ENCODE peak calls at places on chromosome 9, in eight cellular contexts. S, H, Y, K, U, E, A and D are unnamed samples.
A peak's percentile ranks its signal among the peaks of the same experiment; 100 is the strongest.

GRCh38 chr9:18887546-18887945 is 145.5 kb downstream of the SAXO1 start:
- DNase-seq in S (no peak), H (no peak), Y (no peak), K (no peak), U (no peak), E (no peak), A (no peak), D (no peak)

GRCh38 chr9:75149841-75150241 is 61.5 kb downstream of the OSTF1 start:
- DNase-seq in S (no peak), H (no peak), Y (no peak), K (no peak), U (no peak), E (no peak), A (no peak), D (no peak)

GRCh38 chr9:127733609-127734008 is 1.5 kb downstream of the TOR2A start:
- DNase-seq in S (no peak), H (no peak), Y (no peak), K (no peak), U (no peak), E (no peak), A (no peak), D (no peak)

GRCh38 chr9:122835313-122835731 is 6.9 kb upstream of the PDCL start:
- DNase-seq in S (no peak), H (no peak), Y (no peak), K (no peak), U (peak; percentile 13), E (peak; percentile 30), A (peak; percentile 28), D (no peak)

GRCh38 chr9:93667627-93668026 is 91.2 kb downstream of the PHF2 start:
- DNase-seq in S (no peak), H (no peak), Y (no peak), K (no peak), U (no peak), E (no peak), A (no peak), D (no peak)

GRCh38 chr9:84862786-84863185 is 193.3 kb downstream of the NTRK2 start:
- DNase-seq in S (no peak), H (peak; percentile 81), Y (no peak), K (no peak), U (no peak), E (no peak), A (peak; percentile 0), D (no peak)

GRCh38 chr9:91214086-91214485 is 147.6 kb downstream of the AUH start:
- DNase-seq in S (no peak), H (no peak), Y (peak; percentile 39), K (no peak), U (no peak), E (no peak), A (peak; percentile 37), D (no peak)

GRCh38 chr9:112863214-112863613 is 27.5 kb downstream of the SLC46A2 start:
- DNase-seq in S (no peak), H (no peak), Y (peak; percentile 57), K (no peak), U (no peak), E (peak; percentile 30), A (no peak), D (no peak)

GRCh38 chr9:98989036-98990000 is 45.6 kb downstream of the COL15A1 start:
- DNase-seq in S (no peak), H (peak; percentile 90), Y (peak; percentile 100), K (peak; percentile 34), U (no peak), E (peak; percentile 15), A (peak; percentile 100), D (no peak)